ENCODE peak calls at places on chromosomes 3 and 15, in six cellular contexts. J is astrocyte of the spinal cord, P is neural crest cell, M is RWPE1, Y is spleen, C is left ventricle myocardium inferior. B is an unnamed sample.

GRCh38 chr3:19348929-19349564 is 200.7 kb downstream of the KCNH8 start:
- DNase-seq in J (peak), P (no peak), M (peak), Y (no peak), C (no peak), B (peak)

GRCh38 chr3:146503459-146504202 is 34.3 kb upstream of the PLSCR2 start:
- DNase-seq in J (peak), P (no peak), M (peak), Y (no peak), C (no peak), B (no peak)

GRCh38 chr3:66473181-66473580 is 27.6 kb downstream of the LRIG1 start:
- DNase-seq in J (peak), P (no peak), M (no peak), Y (no peak), C (no peak), B (no peak)

GRCh38 chr3:37216597-37217097 is 42.3 kb upstream of the LRRFIP2 start:
- DNase-seq in J (no peak), P (no peak), M (no peak), Y (no peak), C (no peak), B (no peak)

GRCh38 chr15:51024735-51025453 is 69.8 kb downstream of the TNFAIP8L3 start:
- DNase-seq in J (no peak), P (no peak), M (peak), Y (no peak), C (no peak), B (no peak)

GRCh38 chr3:12875857-12876451 is 34.6 kb upstream of the RPL32 start:
- DNase-seq in J (no peak), P (peak), M (no peak), Y (no peak), C (peak), B (peak)

GRCh38 chr3:99066863-99067262 is 165.4 kb upstream of the DCBLD2 start:
- DNase-seq in J (no peak), P (no peak), M (no peak), Y (no peak), C (no peak), B (no peak)

GRCh38 chr15:75346796-75347221 is at the start of gene NEIL1:
- DNase-seq in J (no peak), P (no peak), M (no peak), Y (no peak), C (no peak), B (peak)

GRCh38 chr3:63508305-63508704 is 144.2 kb upstream of the SNTN start:
- DNase-seq in J (no peak), P (no peak), M (peak), Y (no peak), C (no peak), B (no peak)

GRCh38 chr3:59422312-59422711 is 372.5 kb upstream of the CFAP20DC start:
- DNase-seq in J (peak), P (no peak), M (peak), Y (no peak), C (no peak), B (no peak)

GRCh38 chr3:189305412-189305811 is 133.6 kb downstream of the TPRG1 start:
- DNase-seq in J (peak), P (no peak), M (no peak), Y (no peak), C (no peak), B (no peak)

GRCh38 chr3:52218026-52218425 is 7.4 kb downstream of the TLR9 start:
- DNase-seq in J (no peak), P (no peak), M (no peak), Y (peak), C (no peak), B (no peak)

GRCh38 chr15:34470892-34471291 is 33.3 kb upstream of the GOLGA8A start:
- DNase-seq in J (no peak), P (no peak), M (no peak), Y (no peak), C (no peak), B (no peak)

GRCh38 chr3:77887611-77888010 is 847.7 kb downstream of the ROBO2 start:
- DNase-seq in J (no peak), P (no peak), M (no peak), Y (no peak), C (no peak), B (no peak)

GRCh38 chr3:11521167-11521566 is 122.5 kb downstream of the VGLL4 start:
- DNase-seq in J (no peak), P (no peak), M (no peak), Y (no peak), C (no peak), B (no peak)

GRCh38 chr3:65497846-65498245 is 540.9 kb downstream of the MAGI1 start:
- DNase-seq in J (no peak), P (peak), M (no peak), Y (no peak), C (no peak), B (no peak)

GRCh38 chr3:34942256-34942655 is 697.1 kb upstream of the ARPP21 start:
- DNase-seq in J (no peak), P (no peak), M (no peak), Y (no peak), C (no peak), B (no peak)

GRCh38 chr3:178217479-178217878 is 318.8 kb upstream of the KCNMB2 start:
- DNase-seq in J (no peak), P (no peak), M (no peak), Y (no peak), C (no peak), B (no peak)

GRCh38 chr3:189689625-189690024 is 58.4 kb downstream of the TP63 start:
- DNase-seq in J (no peak), P (no peak), M (no peak), Y (no peak), C (no peak), B (no peak)

GRCh38 chr3:14806641-14807263 is 12.0 kb upstream of the FGD5 start:
- DNase-seq in J (no peak), P (no peak), M (no peak), Y (peak), C (no peak), B (no peak)

GRCh38 chr3:40437893-40438292 is 19.2 kb upstream of the RPL14 start:
- DNase-seq in J (no peak), P (no peak), M (no peak), Y (no peak), C (no peak), B (no peak)

GRCh38 chr3:100927775-100928174 is 65.4 kb downstream of the ABI3BP start:
- DNase-seq in J (no peak), P (no peak), M (no peak), Y (no peak), C (no peak), B (no peak)

GRCh38 chr3:88311826-88312225 is 162.1 kb downstream of the C3orf38 start:
- DNase-seq in J (no peak), P (no peak), M (no peak), Y (no peak), C (no peak), B (no peak)

GRCh38 chr15:40055576-40056293 is 16.8 kb upstream of the SRP14 start:
- DNase-seq in J (no peak), P (no peak), M (no peak), Y (peak), C (peak), B (peak)

GRCh38 chr15:61671736-61672135 is 388.5 kb downstream of the VPS13C start:
- DNase-seq in J (no peak), P (no peak), M (no peak), Y (no peak), C (no peak), B (peak)

GRCh38 chr15:40085225-40085624 is 23.5 kb downstream of the BMF start:
- DNase-seq in J (no peak), P (no peak), M (no peak), Y (peak), C (no peak), B (no peak)

GRCh38 chr15:66405007-66405406 is 18.3 kb downstream of the MAP2K1 start:
- DNase-seq in J (no peak), P (no peak), M (no peak), Y (no peak), C (no peak), B (no peak)

GRCh38 chr15:39357478-39358268 is 223.2 kb upstream of the THBS1 start:
- DNase-seq in J (no peak), P (no peak), M (no peak), Y (no peak), C (no peak), B (no peak)

GRCh38 chr3:139217633-139218032 is 126.2 kb upstream of the MRPS22 start:
- DNase-seq in J (no peak), P (no peak), M (no peak), Y (no peak), C (no peak), B (no peak)

GRCh38 chr3:195075199-195075940 is 195.6 kb downstream of the XXYLT1 start:
- DNase-seq in J (peak), P (no peak), M (no peak), Y (peak), C (peak), B (no peak)

GRCh38 chr3:42043116-42043796 is 47.9 kb upstream of the TRAK1 start:
- DNase-seq in J (peak), P (peak), M (no peak), Y (no peak), C (peak), B (peak)

GRCh38 chr15:41256577-41257038 is 25.5 kb downstream of the CHP1 start:
- DNase-seq in J (no peak), P (no peak), M (no peak), Y (no peak), C (no peak), B (no peak)

GRCh38 chr3:115623414-115623868 is at the start of gene GAP43:
- DNase-seq in J (peak), P (peak), M (peak), Y (no peak), C (peak), B (peak)

GRCh38 chr3:59566481-59566975 is 516.7 kb upstream of the CFAP20DC start:
- DNase-seq in J (no peak), P (no peak), M (peak), Y (no peak), C (no peak), B (no peak)

GRCh38 chr3:59611649-59612431 is 562.0 kb upstream of the CFAP20DC start:
- DNase-seq in J (no peak), P (no peak), M (no peak), Y (no peak), C (no peak), B (no peak)

GRCh38 chr15:99409097-99409473 is 156.7 kb upstream of the MEF2A start:
- DNase-seq in J (peak), P (no peak), M (peak), Y (peak), C (peak), B (peak)

GRCh38 chr3:123067689-123068226 is 933 bp downstream of the PDIA5 start:
- DNase-seq in J (no peak), P (no peak), M (no peak), Y (no peak), C (no peak), B (no peak)

GRCh38 chr3:181879926-181880325 is 168.2 kb downstream of the SOX2 start:
- DNase-seq in J (no peak), P (no peak), M (no peak), Y (no peak), C (no peak), B (peak)

GRCh38 chr3:190083631-190084030 is 37.1 kb downstream of the P3H2 start:
- DNase-seq in J (peak), P (no peak), M (no peak), Y (no peak), C (no peak), B (no peak)

GRCh38 chr3:177385186-177385585 is 187.9 kb upstream of the TBL1XR1 start:
- DNase-seq in J (no peak), P (no peak), M (no peak), Y (no peak), C (no peak), B (no peak)

DNA sequence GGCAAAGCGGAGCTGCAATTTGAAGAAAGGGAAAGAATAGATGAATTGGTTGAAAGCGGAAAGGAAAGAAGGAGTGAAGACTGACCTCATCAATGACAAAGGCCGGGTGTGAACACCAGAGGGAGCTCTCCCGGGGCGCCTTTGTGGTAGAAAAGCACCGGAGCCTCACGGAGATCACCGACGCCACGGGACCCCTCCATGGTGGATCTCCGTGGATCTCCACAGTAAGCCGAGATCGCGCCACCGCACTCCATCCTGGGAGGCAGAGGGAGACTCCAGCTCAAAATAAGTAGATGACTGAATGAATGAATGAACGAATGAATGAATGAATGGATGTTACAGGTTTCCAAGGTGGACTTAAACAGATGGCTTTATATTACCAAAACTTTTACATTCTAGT is 25.0 kb downstream of the GPR160 start:
- DNase-seq in J (no peak), P (no peak), M (no peak), Y (no peak), C (no peak), B (no peak)
- TF ChIP-seq CTCF in J (peak), P (no peak), M (no peak), Y (no peak), C (no peak), B (no peak)

GRCh38 chr3:126995926-126996512 is 13.1 kb downstream of the PLXNA1 start:
- DNase-seq in J (no peak), P (no peak), M (no peak), Y (no peak), C (no peak), B (no peak)
- TF ChIP-seq CTCF in J (peak), P (no peak), M (no peak), Y (no peak), C (no peak), B (no peak)

DNA sequence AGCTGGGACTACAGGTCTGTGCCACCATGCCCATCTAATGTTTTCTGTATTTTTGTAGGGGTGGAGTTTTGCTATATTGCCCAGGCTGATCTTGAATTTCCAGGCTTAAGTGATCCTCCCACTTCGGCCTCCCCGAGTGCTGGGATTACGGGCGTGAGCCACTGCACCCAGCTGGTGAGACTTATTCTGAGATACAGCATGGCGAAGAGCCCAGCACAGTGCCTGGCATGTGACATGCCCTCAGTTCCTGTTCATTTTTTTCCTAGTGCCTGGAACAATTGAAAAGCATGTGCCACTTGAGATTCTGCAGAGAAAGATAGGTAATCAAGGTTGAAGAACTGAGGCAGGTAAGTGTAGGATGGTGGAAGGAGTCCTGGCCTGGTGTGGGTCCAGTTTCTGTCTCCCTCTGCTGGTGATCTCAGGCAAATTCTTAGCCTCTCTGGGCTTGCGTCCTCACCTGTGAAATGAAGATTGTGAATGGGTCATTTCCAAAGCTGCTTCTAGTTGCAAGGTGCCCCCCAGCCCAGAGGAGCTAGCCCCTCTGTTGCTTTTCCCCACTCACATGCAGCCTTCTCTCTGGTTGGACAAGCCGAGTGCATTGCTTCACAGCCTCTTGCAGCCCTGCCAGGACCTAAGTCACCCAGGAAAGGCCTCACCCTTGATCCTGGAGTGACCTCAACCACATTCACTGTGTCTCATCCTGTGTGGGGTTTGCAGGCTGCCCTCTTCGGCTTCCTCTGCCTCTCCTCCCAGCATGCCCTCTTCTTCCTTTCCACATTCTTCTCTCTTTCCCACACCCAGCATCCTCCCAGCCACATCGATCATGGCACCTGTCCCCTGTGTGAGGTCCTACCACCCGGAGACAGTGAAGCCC is 4.3 kb upstream of the RHCG start:
- DNase-seq in J (no peak), P (no peak), M (no peak), Y (no peak), C (no peak), B (no peak)
- TF ChIP-seq CTCF in J (peak), P (peak), M (no peak), Y (no peak), C (no peak), B (no peak)

GRCh38 chr3:2153047-2153446 is 54.4 kb downstream of the CNTN4 start:
- DNase-seq in J (no peak), P (no peak), M (no peak), Y (no peak), C (no peak), B (no peak)

GRCh38 chr3:2150576-2150975 is 51.9 kb downstream of the CNTN4 start:
- DNase-seq in J (no peak), P (no peak), M (no peak), Y (no peak), C (no peak), B (no peak)

GRCh38 chr3:2154596-2154995 is 55.9 kb downstream of the CNTN4 start:
- DNase-seq in J (no peak), P (no peak), M (no peak), Y (no peak), C (no peak), B (no peak)

GRCh38 chr3:2158828-2159227 is 60.2 kb downstream of the CNTN4 start:
- DNase-seq in J (no peak), P (no peak), M (no peak), Y (no peak), C (no peak), B (no peak)

GRCh38 chr3:2156244-2156847 is 57.7 kb downstream of the CNTN4 start:
- DNase-seq in J (no peak), P (peak), M (no peak), Y (no peak), C (no peak), B (peak)
- TF ChIP-seq CTCF in J (peak), P (peak), M (peak), Y (peak), C (peak), B (peak)

DNA sequence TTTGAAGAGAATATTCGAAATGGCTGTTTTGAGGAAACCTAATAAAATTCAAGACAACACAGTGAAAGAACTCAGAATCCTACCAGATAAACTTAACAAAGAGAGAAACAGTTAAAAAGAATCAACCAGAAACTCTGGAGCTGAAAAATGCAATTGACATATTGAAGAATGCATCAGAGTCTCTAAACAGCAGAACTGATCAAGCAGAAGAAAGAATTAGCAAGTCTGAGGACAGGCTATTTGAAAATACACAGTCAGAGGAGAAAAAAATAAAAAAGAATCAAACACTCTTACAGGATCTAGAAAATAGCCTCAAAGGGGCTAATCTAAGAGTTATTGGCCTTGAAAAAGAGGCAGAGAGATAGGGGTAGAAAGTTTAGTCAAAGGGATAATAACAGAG is 13.5 kb downstream of the C3orf33 start:
- DNase-seq in J (no peak), P (no peak), M (no peak), Y (no peak), C (no peak), B (no peak)
- TF ChIP-seq CTCF in J (no peak), P (no peak), M (no peak), Y (no peak), C (no peak), B (no peak)

GRCh38 chr3:124786491-124787241 is 56.4 kb downstream of the UMPS start:
- DNase-seq in J (peak), P (no peak), M (peak), Y (peak), C (no peak), B (no peak)
- TF ChIP-seq CTCF in J (peak), P (peak), M (peak), Y (no peak), C (peak), B (peak)

DNA sequence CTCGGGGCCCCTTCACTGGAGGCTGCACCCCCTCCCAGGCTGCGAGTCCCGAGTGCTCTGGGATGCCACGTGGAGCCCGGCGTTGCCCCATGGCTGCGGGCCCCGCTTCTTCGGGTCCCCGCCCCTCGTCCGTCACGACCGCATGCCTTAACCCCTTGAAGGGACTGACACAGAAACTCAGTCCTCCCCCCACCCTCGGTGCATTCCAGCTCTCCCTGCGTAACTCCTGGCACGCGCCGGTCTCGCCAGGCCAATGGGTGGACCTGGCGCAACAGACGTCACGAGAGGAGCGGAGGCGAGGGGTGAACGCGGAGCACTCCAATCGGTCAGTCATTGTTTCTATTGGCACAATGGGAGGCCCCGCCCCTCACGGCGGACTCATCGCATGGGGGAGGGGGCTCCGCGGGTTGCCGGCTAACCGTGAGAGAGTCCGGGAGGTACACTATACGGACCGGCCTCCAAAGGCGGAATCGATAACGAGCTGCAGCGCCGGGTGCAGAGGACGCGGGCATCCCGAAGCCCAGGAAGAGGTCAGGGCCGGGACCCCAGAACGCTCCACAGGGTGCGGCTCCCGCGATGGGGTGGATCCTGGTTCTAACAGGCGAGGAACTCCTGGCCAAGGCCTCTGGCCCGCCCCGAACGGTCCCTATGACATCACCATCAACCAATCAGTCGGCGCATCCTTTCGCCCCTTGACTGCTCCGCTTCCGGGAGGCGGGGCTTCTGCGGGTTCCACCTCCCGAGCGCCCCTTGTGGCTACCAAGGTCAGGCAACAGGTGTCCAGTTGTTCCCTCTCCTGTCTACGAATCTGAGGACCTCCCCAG is 1.0 kb upstream of the CELSR3 start:
- DNase-seq in J (peak), P (peak), M (peak), Y (peak), C (peak), B (peak)
- TF ChIP-seq CTCF in J (peak), P (peak), M (peak), Y (peak), C (peak), B (peak)

GRCh38 chr3:84958495-84959469 is at the start of gene CADM2:
- DNase-seq in J (peak), P (peak), M (peak), Y (peak), C (peak), B (peak)
- TF ChIP-seq CTCF in J (peak), P (peak), M (no peak), Y (peak), C (no peak), B (no peak)

B was measured in thyroid gland.